ENCODE peak calls at places on chromosomes 5 and 9, in five cellular contexts. J is lower lobe of right lung, R is BJ, V is nephron progenitor cell, W is fibroblast of the aortic adventitia. L is an unnamed sample.

GRCh38 chr5:57862471-57863282 is 380.1 kb upstream of the ACTBL2 start:
- DNase-seq in W (peak), R (no peak), V (no peak), J (no peak), L (no peak)

GRCh38 chr9:134688231-134688630 is 46.6 kb downstream of the COL5A1 start:
- DNase-seq in J (peak), V (no peak), R (no peak), W (no peak), L (no peak)

GRCh38 chr9:100058699-100059579 is 39.9 kb downstream of the ERP44 start:
- DNase-seq in V (no peak), W (no peak), J (no peak), R (no peak), L (no peak)

GRCh38 chr9:115353681-115354080 is 235.7 kb upstream of the TNC start:
- DNase-seq in J (no peak), V (no peak), R (peak), W (no peak), L (no peak)

GRCh38 chr5:131533844-131534243 is 101.2 kb downstream of the RAPGEF6 start:
- DNase-seq in V (no peak), R (no peak), J (no peak), W (no peak), L (no peak)

GRCh38 chr5:33167541-33167940 is 273.2 kb upstream of the TARS1 start:
- DNase-seq in V (no peak), W (no peak), J (no peak), R (peak), L (no peak)

GRCh38 chr5:128271859-128272446 is 188.4 kb downstream of the SLC12A2 start:
- DNase-seq in R (peak), J (no peak), W (peak), V (no peak), L (no peak)

GRCh38 chr5:21817668-21818419 is 1035.3 kb downstream of the CDH12 start:
- DNase-seq in J (no peak), R (no peak), W (peak), V (no peak), L (no peak)

GRCh38 chr5:172133359-172134029 is 54.5 kb downstream of the STK10 start:
- DNase-seq in R (peak), W (peak), J (peak), V (no peak), L (no peak)

GRCh38 chr9:111661150-111661801 is at the start of gene GNG10:
- DNase-seq in R (no peak), W (peak), V (peak), J (peak), L (peak)

GRCh38 chr9:134962998-134963364 is 45.3 kb upstream of the FCN1 start:
- DNase-seq in J (peak), W (no peak), R (no peak), V (no peak), L (no peak)

GRCh38 chr5:159061186-159061796 is 38.4 kb downstream of the EBF1 start:
- DNase-seq in R (no peak), V (no peak), W (peak), J (no peak), L (no peak)

GRCh38 chr9:23824241-23825142 is 1.5 kb downstream of the ELAVL2 start:
- DNase-seq in R (no peak), J (no peak), W (peak), V (peak), L (peak)

DNA sequence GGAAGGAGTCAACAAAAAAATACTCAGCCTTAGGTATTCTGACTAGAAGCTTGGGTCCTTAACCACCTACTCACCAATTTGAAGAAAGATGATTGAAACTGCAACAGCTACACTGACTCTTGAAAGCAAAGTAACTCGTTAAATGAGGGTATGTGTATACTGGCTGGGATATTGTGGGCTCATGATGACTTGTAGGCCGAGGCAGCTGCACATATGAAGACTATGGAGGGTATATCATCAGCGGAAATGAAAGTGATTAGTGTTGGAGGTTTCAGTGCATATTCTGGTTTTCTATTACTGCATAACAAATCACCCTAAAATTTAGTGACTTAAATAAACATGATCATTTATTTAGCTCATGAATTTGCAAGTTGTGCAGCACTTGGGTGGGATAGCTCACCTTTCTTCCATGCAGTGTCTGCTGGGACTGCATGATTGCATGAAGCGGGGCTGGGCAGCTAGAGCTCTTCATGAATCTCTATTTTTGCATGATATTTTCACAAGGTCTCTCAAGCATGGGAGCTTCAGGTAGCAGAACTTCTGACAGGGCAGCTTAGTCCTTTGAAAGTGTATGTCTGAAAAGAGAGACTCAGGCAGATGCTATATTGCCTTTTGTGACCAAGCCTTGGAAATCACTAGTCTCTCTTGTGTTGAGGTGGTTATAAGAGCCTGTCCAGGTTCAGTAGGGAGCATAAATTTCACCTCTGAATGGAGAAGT is 96.1 kb upstream of the CDKN2B start:
- DNase-seq in R (no peak), J (no peak), W (no peak), V (no peak), L (no peak)
- TF ChIP-seq CTCF in R (no peak), J (no peak), W (no peak), V (no peak), L (no peak)

GRCh38 chr9:132699926-132700325 is 29.7 kb downstream of the GTF3C4 start:
- DNase-seq in J (no peak), R (no peak), W (peak), V (no peak), L (no peak)

GRCh38 chr9:132697230-132697629 is 27.0 kb downstream of the GTF3C4 start:
- DNase-seq in V (no peak), J (no peak), R (no peak), W (no peak), L (no peak)

GRCh38 chr9:132698989-132699388 is 28.7 kb downstream of the GTF3C4 start:
- DNase-seq in R (no peak), V (no peak), W (peak), J (no peak), L (no peak)

DNA sequence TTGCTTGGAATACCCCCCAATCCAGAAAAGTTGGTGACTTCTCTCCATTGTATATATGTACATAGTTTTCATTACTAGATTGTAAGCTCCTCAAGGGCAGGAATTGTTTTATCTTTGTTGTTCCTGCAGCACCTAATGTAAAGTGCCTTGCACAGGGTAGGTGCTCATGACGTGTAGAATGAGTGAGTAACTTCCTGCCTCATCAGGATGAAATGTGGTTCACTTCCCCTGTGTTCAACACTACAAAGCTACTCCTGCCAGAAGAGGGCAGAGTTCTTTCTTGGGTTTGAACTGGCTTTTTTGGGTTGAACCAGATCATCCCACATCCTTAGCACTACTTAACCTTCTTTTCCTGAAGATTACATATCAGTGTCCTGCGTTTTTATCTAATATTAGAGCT is 23.9 kb downstream of the GTF3C4 start:
- DNase-seq in J (no peak), R (no peak), V (no peak), W (no peak), L (no peak)
- TF ChIP-seq CTCF in J (peak), R (no peak), V (no peak), W (no peak), L (no peak)

DNA sequence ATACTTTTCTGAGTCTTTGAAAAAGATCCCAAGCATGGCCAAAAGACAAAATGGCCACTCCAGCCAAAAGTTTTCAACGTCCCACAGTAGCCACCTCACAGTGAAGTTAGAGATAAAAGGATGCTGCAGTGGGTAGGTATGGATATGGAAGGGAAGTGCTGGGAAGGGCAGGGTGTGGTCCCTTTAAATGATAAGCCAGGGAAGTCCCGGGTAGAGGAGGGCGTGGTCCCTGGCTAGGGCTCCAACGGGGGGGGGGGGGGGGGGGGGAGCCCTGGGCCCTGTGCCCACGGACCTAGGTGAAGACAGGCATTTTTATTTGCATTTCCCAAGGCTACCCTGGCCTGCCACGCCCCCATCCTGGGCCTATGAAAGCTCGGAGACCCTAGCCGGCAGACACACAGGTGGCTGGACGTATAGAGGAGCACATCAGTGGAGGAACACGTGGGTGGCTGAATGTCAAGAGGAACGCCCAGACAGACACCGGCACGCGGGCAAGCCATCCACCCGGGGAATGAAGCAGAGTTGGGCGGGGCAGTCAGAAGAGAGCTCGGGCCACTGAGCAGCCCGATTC is 306.7 kb downstream of the NFIB start:
- DNase-seq in W (no peak), R (no peak), J (no peak), V (no peak), L (no peak)
- TF ChIP-seq CTCF in W (no peak), R (no peak), J (no peak), V (no peak), L (no peak)

GRCh38 chr5:173451031-173451430 is 122.8 kb upstream of the STC2 start:
- DNase-seq in R (no peak), W (no peak), V (peak), J (no peak), L (peak)
- TF ChIP-seq CTCF in R (peak), W (peak), V (peak), J (peak), L (peak)

GRCh38 chr5:989961-990530 is 18.6 kb upstream of the NKD2 start:
- DNase-seq in W (no peak), V (peak), J (peak), R (no peak), L (peak)
- TF ChIP-seq CTCF in W (peak), V (no peak), J (peak), R (no peak), L (no peak)

DNA sequence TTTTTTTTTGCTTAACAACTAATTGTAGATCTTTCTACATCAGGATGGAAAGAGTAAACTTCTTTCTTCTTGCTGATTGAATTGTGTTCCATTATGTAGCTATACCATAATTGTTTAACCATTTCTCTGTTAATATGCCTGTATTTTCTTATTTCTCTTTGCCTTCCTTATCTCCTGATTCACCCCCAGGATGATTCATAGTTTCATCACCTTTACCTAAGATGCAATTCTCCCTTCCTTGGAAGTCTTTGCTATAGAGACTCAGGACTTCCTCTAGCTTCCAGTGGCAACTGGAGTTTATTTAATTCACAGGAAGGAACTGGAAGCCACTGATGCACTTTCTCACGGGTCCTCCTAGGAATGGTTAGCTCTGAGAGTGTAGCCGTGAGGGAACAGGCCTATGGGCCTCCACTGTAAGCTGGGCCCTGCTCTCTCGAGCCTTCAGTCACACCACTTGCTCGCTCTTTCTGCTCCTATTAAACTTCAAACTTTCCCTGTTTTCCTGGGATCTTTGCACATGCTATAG is 83.1 kb downstream of the FGF1 start:
- DNase-seq in W (no peak), J (no peak), R (no peak), V (no peak), L (no peak)
- TF ChIP-seq CTCF in W (no peak), J (no peak), R (no peak), V (no peak), L (no peak)

GRCh38 chr9:98121096-98121495 is 2.1 kb upstream of the TRIM14 start:
- DNase-seq in J (no peak), W (no peak), V (no peak), R (no peak), L (no peak)

GRCh38 chr9:98124637-98125426 is 5.8 kb upstream of the TRIM14 start:
- DNase-seq in J (no peak), V (no peak), R (no peak), W (no peak), L (no peak)

GRCh38 chr9:98117984-98118639 is 910 bp downstream of the TRIM14 start:
- DNase-seq in W (no peak), V (no peak), J (no peak), R (no peak), L (no peak)

GRCh38 chr9:98120476-98120875 is 1.5 kb upstream of the TRIM14 start:
- DNase-seq in R (no peak), J (no peak), V (no peak), W (no peak), L (no peak)

DNA sequence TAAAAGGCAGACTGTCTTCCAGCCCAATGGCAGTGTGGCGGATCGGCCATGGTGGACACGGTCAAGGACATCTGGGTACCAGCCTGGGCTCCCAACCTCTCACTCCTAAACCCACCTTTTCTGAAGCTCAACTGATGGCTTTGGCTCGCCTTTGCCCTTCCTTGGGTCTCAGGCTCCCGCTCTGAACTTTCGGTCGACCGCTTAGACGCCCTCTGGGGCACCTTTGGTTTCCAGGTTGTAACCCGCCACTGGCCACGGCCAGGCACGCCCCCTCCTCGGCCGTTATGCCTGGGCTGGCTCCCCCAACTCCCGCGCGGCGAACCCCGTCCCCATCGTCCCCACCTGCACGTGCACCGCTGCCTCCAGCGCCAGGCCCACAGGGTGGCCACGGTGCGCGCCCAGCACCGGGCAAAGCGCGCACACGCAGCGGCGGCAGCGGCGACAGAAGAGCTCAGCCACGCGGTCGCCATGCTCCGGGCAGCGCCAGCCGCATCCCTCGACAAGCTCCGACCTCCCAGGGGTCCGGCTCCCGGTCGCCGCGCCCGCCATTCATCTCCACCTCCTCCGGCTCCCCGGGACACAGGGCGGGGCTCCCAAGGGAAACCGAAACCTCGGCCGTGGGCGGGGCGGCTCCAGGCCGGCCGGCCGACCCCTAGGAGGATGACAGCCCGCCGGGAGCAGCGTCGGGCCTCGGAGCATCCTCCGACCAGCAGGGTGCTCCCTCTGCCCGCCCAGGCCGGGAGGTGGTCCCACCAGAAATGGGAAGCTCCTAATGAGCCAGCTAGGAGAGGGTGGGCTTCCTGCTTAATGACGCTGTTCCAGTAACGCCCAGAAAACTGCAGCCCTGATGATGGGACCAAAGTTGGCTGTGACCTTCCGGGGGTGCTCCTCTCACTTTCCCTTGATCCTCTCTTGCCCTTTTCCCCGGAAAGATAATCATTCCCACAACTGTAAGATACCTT is at the start of gene TRIM14:
- DNase-seq in R (no peak), J (peak), V (peak), W (peak), L (peak)
- TF ChIP-seq CTCF in R (peak), J (peak), V (no peak), W (no peak), L (no peak)

L was measured in endothelial cell.